ENCODE peak calls at places on chromosomes 6 and 20, in nine cellular contexts. One of them, this sample, is unnamed.

GRCh38 chr6:33820243-33820642 is 16.4 kb upstream of the MLN start:
- DNase-seq in sciatic nerve: no peak
- DNase-seq in GM12865: no peak
- DNase-seq in activated CD4-positive, alpha-beta T cell treated with anti-CD3 and anti-CD28 coated beads, Interleukin-2, amount 10 ng/mL, durations not matched to agents 7 days and 5 days: no peak
- DNase-seq in HFFc6: no peak
- DNase-seq in HCT116: no peak
- DNase-seq in ovary: no peak
- DNase-seq in Caki2: no peak
- DNase-seq in non-pigmented ciliary epithelial cell: no peak
- DNase-seq in this sample: no peak

GRCh38 chr6:157514659-157515496 is 133.9 kb downstream of the ZDHHC14 start:
- DNase-seq in sciatic nerve: no peak
- DNase-seq in GM12865: peak
- DNase-seq in activated CD4-positive, alpha-beta T cell treated with anti-CD3 and anti-CD28 coated beads, Interleukin-2, amount 10 ng/mL, durations not matched to agents 7 days and 5 days: no peak
- DNase-seq in HFFc6: peak
- DNase-seq in HCT116: no peak
- DNase-seq in ovary: no peak
- DNase-seq in Caki2: peak
- DNase-seq in non-pigmented ciliary epithelial cell: peak
- DNase-seq in this sample: no peak

GRCh38 chr6:125804264-125804663 is 13.5 kb downstream of the NCOA7 start:
- DNase-seq in sciatic nerve: no peak
- DNase-seq in GM12865: peak
- DNase-seq in activated CD4-positive, alpha-beta T cell treated with anti-CD3 and anti-CD28 coated beads, Interleukin-2, amount 10 ng/mL, durations not matched to agents 7 days and 5 days: no peak
- DNase-seq in HFFc6: no peak
- DNase-seq in HCT116: no peak
- DNase-seq in ovary: no peak
- DNase-seq in Caki2: peak
- DNase-seq in non-pigmented ciliary epithelial cell: no peak
- DNase-seq in this sample: no peak

GRCh38 chr6:38671885-38672467 is 31.0 kb downstream of the GLO1 start:
- DNase-seq in sciatic nerve: no peak
- DNase-seq in GM12865: peak
- DNase-seq in activated CD4-positive, alpha-beta T cell treated with anti-CD3 and anti-CD28 coated beads, Interleukin-2, amount 10 ng/mL, durations not matched to agents 7 days and 5 days: peak
- DNase-seq in HFFc6: peak
- DNase-seq in HCT116: peak
- DNase-seq in ovary: no peak
- DNase-seq in Caki2: peak
- DNase-seq in non-pigmented ciliary epithelial cell: peak
- DNase-seq in this sample: peak

GRCh38 chr6:52877168-52877567 is 32.3 kb downstream of the GSTA3 start:
- DNase-seq in sciatic nerve: no peak
- DNase-seq in GM12865: no peak
- DNase-seq in activated CD4-positive, alpha-beta T cell treated with anti-CD3 and anti-CD28 coated beads, Interleukin-2, amount 10 ng/mL, durations not matched to agents 7 days and 5 days: no peak
- DNase-seq in HFFc6: peak
- DNase-seq in HCT116: peak
- DNase-seq in ovary: no peak
- DNase-seq in Caki2: no peak
- DNase-seq in non-pigmented ciliary epithelial cell: peak
- DNase-seq in this sample: no peak

GRCh38 chr6:3355358-3356055 is 96.8 kb downstream of the PSMG4 start:
- DNase-seq in sciatic nerve: peak
- DNase-seq in GM12865: no peak
- DNase-seq in activated CD4-positive, alpha-beta T cell treated with anti-CD3 and anti-CD28 coated beads, Interleukin-2, amount 10 ng/mL, durations not matched to agents 7 days and 5 days: no peak
- DNase-seq in HFFc6: no peak
- DNase-seq in HCT116: no peak
- DNase-seq in ovary: peak
- DNase-seq in Caki2: no peak
- DNase-seq in non-pigmented ciliary epithelial cell: no peak
- DNase-seq in this sample: peak

GRCh38 chr6:56752534-56752933 is 109.8 kb upstream of the DST start:
- DNase-seq in sciatic nerve: no peak
- DNase-seq in GM12865: no peak
- DNase-seq in activated CD4-positive, alpha-beta T cell treated with anti-CD3 and anti-CD28 coated beads, Interleukin-2, amount 10 ng/mL, durations not matched to agents 7 days and 5 days: no peak
- DNase-seq in HFFc6: no peak
- DNase-seq in HCT116: no peak
- DNase-seq in ovary: no peak
- DNase-seq in Caki2: no peak
- DNase-seq in non-pigmented ciliary epithelial cell: no peak
- DNase-seq in this sample: no peak

GRCh38 chr6:77425676-77426075 is 37.6 kb downstream of the HTR1B start:
- DNase-seq in sciatic nerve: no peak
- DNase-seq in GM12865: no peak
- DNase-seq in activated CD4-positive, alpha-beta T cell treated with anti-CD3 and anti-CD28 coated beads, Interleukin-2, amount 10 ng/mL, durations not matched to agents 7 days and 5 days: no peak
- DNase-seq in HFFc6: no peak
- DNase-seq in HCT116: no peak
- DNase-seq in ovary: no peak
- DNase-seq in Caki2: no peak
- DNase-seq in non-pigmented ciliary epithelial cell: no peak
- DNase-seq in this sample: no peak

GRCh38 chr20:43681991-43682410 is 15.1 kb downstream of the MYBL2 start:
- DNase-seq in sciatic nerve: no peak
- DNase-seq in GM12865: peak
- DNase-seq in activated CD4-positive, alpha-beta T cell treated with anti-CD3 and anti-CD28 coated beads, Interleukin-2, amount 10 ng/mL, durations not matched to agents 7 days and 5 days: no peak
- DNase-seq in HFFc6: no peak
- DNase-seq in HCT116: no peak
- DNase-seq in ovary: no peak
- DNase-seq in Caki2: no peak
- DNase-seq in non-pigmented ciliary epithelial cell: no peak
- DNase-seq in this sample: no peak

GRCh38 chr6:3001773-3002293 is 2.1 kb downstream of the NQO2 start:
- DNase-seq in sciatic nerve: no peak
- DNase-seq in GM12865: peak
- DNase-seq in activated CD4-positive, alpha-beta T cell treated with anti-CD3 and anti-CD28 coated beads, Interleukin-2, amount 10 ng/mL, durations not matched to agents 7 days and 5 days: peak
- DNase-seq in HFFc6: peak
- DNase-seq in HCT116: peak
- DNase-seq in ovary: no peak
- DNase-seq in Caki2: peak
- DNase-seq in non-pigmented ciliary epithelial cell: no peak
- DNase-seq in this sample: no peak

GRCh38 chr6:48087448-48087847 is 23.5 kb downstream of the PTCHD4 start:
- DNase-seq in sciatic nerve: no peak
- DNase-seq in GM12865: peak
- DNase-seq in activated CD4-positive, alpha-beta T cell treated with anti-CD3 and anti-CD28 coated beads, Interleukin-2, amount 10 ng/mL, durations not matched to agents 7 days and 5 days: no peak
- DNase-seq in HFFc6: peak
- DNase-seq in HCT116: peak
- DNase-seq in ovary: no peak
- DNase-seq in Caki2: no peak
- DNase-seq in non-pigmented ciliary epithelial cell: no peak
- DNase-seq in this sample: no peak

GRCh38 chr6:157034433-157035230 is 257.5 kb downstream of the ARID1B start:
- DNase-seq in sciatic nerve: no peak
- DNase-seq in GM12865: peak
- DNase-seq in activated CD4-positive, alpha-beta T cell treated with anti-CD3 and anti-CD28 coated beads, Interleukin-2, amount 10 ng/mL, durations not matched to agents 7 days and 5 days: no peak
- DNase-seq in HFFc6: peak
- DNase-seq in HCT116: peak
- DNase-seq in ovary: no peak
- DNase-seq in Caki2: no peak
- DNase-seq in non-pigmented ciliary epithelial cell: no peak
- DNase-seq in this sample: no peak

GRCh38 chr6:158991017-158991723 is 8.8 kb downstream of the RSPH3 start:
- DNase-seq in sciatic nerve: no peak
- DNase-seq in GM12865: peak
- DNase-seq in activated CD4-positive, alpha-beta T cell treated with anti-CD3 and anti-CD28 coated beads, Interleukin-2, amount 10 ng/mL, durations not matched to agents 7 days and 5 days: no peak
- DNase-seq in HFFc6: no peak
- DNase-seq in HCT116: no peak
- DNase-seq in ovary: no peak
- DNase-seq in Caki2: no peak
- DNase-seq in non-pigmented ciliary epithelial cell: no peak
- DNase-seq in this sample: no peak

GRCh38 chr6:104710543-104711335 is 149.0 kb downstream of the HACE1 start:
- DNase-seq in sciatic nerve: no peak
- DNase-seq in GM12865: no peak
- DNase-seq in activated CD4-positive, alpha-beta T cell treated with anti-CD3 and anti-CD28 coated beads, Interleukin-2, amount 10 ng/mL, durations not matched to agents 7 days and 5 days: no peak
- DNase-seq in HFFc6: no peak
- DNase-seq in HCT116: no peak
- DNase-seq in ovary: no peak
- DNase-seq in Caki2: no peak
- DNase-seq in non-pigmented ciliary epithelial cell: no peak
- DNase-seq in this sample: no peak